ENCODE peak calls at places on chromosomes 7 and 10, in five cellular contexts. Z is suprapubic skin, S is esophagus squamous epithelium, H is stomach, R is A549. D is an unnamed sample.

GRCh38 chr7:56026538-56026937 is 24.7 kb downstream of the PSPH start:
- DNase-seq in R (no peak), Z (no peak), H (no peak), S (no peak), D (no peak)

GRCh38 chr7:73431041-73431835 is 2.3 kb upstream of the FZD9 start:
- DNase-seq in Z (no peak), H (no peak), S (no peak), R (no peak), D (no peak)

GRCh38 chr7:141877365-141877764 is 36.1 kb upstream of the PRSS37 start:
- DNase-seq in S (no peak), Z (no peak), R (no peak), H (no peak), D (no peak)

GRCh38 chr10:4470231-4470840 is 355.7 kb upstream of the AKR1E2 start:
- DNase-seq in R (no peak), S (no peak), H (no peak), Z (no peak), D (no peak)

GRCh38 chr10:7525314-7526016 is 114.6 kb upstream of the SFMBT2 start:
- DNase-seq in Z (peak; percentile 43), H (peak; percentile 50), S (no peak), R (peak; percentile 64), D (peak; percentile 63)

GRCh38 chr10:31390804-31391203 is 71.8 kb downstream of the ZEB1 start:
- DNase-seq in R (no peak), H (no peak), S (no peak), Z (no peak), D (no peak)

GRCh38 chr7:28410628-28411578 is 1.4 kb upstream of the CREB5 start:
- DNase-seq in H (no peak), Z (peak; percentile 83), S (no peak), R (no peak), D (peak; percentile 91)

GRCh38 chr7:36691983-36692382 is 32.3 kb downstream of the AOAH start:
- DNase-seq in Z (no peak), R (no peak), H (no peak), S (no peak), D (no peak)

GRCh38 chr7:127891144-127891543 is 140.1 kb downstream of the LRRC4 start:
- DNase-seq in R (no peak), H (no peak), Z (no peak), S (no peak), D (no peak)

GRCh38 chr7:106384373-106384772 is 99.6 kb upstream of the NAMPT start:
- DNase-seq in R (no peak), S (no peak), H (no peak), Z (no peak), D (no peak)

GRCh38 chr7:55649238-55649637 is 76.9 kb upstream of the VOPP1 start:
- DNase-seq in Z (no peak), S (no peak), R (no peak), H (no peak), D (no peak)

GRCh38 chr7:139523199-139523941 is at the start of gene CLEC2L:
- DNase-seq in S (no peak), H (no peak), Z (no peak), R (peak; percentile 25), D (no peak)

GRCh38 chr7:155338632-155339320 is 41.1 kb downstream of the INSIG1 start:
- DNase-seq in R (no peak), Z (no peak), S (no peak), H (no peak), D (peak; percentile 78)

GRCh38 chr7:111788426-111788825 is 226.1 kb upstream of the IMMP2L start:
- DNase-seq in Z (no peak), S (no peak), H (no peak), R (no peak), D (no peak)

GRCh38 chr7:13144622-13145021 is 457.2 kb downstream of the ARL4A start:
- DNase-seq in S (no peak), Z (no peak), H (no peak), R (no peak), D (no peak)

GRCh38 chr10:15141136-15142067 is 27.1 kb downstream of the NMT2 start:
- DNase-seq in S (no peak), H (no peak), R (no peak), Z (no peak), D (no peak)

GRCh38 chr10:117911684-117912083 is 135.1 kb downstream of the RAB11FIP2 start:
- DNase-seq in H (no peak), Z (no peak), R (no peak), S (no peak), D (no peak)

GRCh38 chr7:44977304-44977858 is 1.4 kb downstream of the MYO1G start:
- DNase-seq in R (no peak), Z (no peak), H (no peak), S (no peak), D (no peak)

GRCh38 chr10:69866688-69867461 is 65.2 kb downstream of the COL13A1 start:
- DNase-seq in H (peak; percentile 36), S (no peak), Z (no peak), R (no peak), D (no peak)

GRCh38 chr7:99363286-99363685 is 11.2 kb upstream of the ARPC1B start:
- DNase-seq in R (no peak), H (no peak), Z (no peak), S (no peak), D (no peak)

GRCh38 chr7:70066844-70067243 is 468.6 kb downstream of the AUTS2 start:
- DNase-seq in H (no peak), S (no peak), R (no peak), Z (no peak), D (no peak)

GRCh38 chr7:151539055-151539714 is 19.5 kb upstream of the RHEB start:
- DNase-seq in S (no peak), R (no peak), H (no peak), Z (no peak), D (no peak)

GRCh38 chr10:130430291-130430690 is 294.1 kb downstream of the GLRX3 start:
- DNase-seq in R (no peak), S (no peak), H (no peak), Z (no peak), D (peak; percentile 39)

GRCh38 chr7:151302531-151302930 is 39.1 kb upstream of the NUB1 start:
- DNase-seq in Z (no peak), S (no peak), H (no peak), R (no peak), D (peak; percentile 70)

GRCh38 chr7:94580601-94581000 is 71.0 kb downstream of the CASD1 start:
- DNase-seq in Z (no peak), R (peak; percentile 41), H (no peak), S (no peak), D (no peak)

GRCh38 chr7:134781171-134781570 is 1.7 kb downstream of the CALD1 start:
- DNase-seq in Z (no peak), S (no peak), R (no peak), H (no peak), D (no peak)

GRCh38 chr7:100372256-100372655 is 1.0 kb upstream of the PILRA start:
- DNase-seq in S (no peak), Z (no peak), R (no peak), H (no peak), D (no peak)

GRCh38 chr10:78972160-78972946 is 96.4 kb upstream of the ZMIZ1 start:
- DNase-seq in H (peak; percentile 48), R (peak; percentile 48), S (no peak), Z (peak; percentile 88), D (peak; percentile 68)

GRCh38 chr10:71437537-71438058 is 40.9 kb downstream of the CDH23 start:
- DNase-seq in Z (no peak), R (no peak), S (no peak), H (no peak), D (no peak)

GRCh38 chr7:35718047-35718446 is 23.1 kb upstream of the HERPUD2 start:
- DNase-seq in Z (no peak), H (no peak), R (no peak), S (no peak), D (no peak)

GRCh38 chr7:136071106-136071505 is 93.9 kb upstream of the MTPN start:
- DNase-seq in S (no peak), H (no peak), Z (no peak), R (no peak), D (no peak)

GRCh38 chr10:132973903-132974241 is 31.5 kb upstream of the CFAP46 start:
- DNase-seq in S (no peak), R (no peak), Z (no peak), H (no peak), D (no peak)

GRCh38 chr10:31836569-31837406 is 91.8 kb downstream of the ARHGAP12 start:
- DNase-seq in S (no peak), Z (no peak), H (no peak), R (peak; percentile 36), D (no peak)

GRCh38 chr7:50662996-50663395 is 97.8 kb upstream of the DDC start:
- DNase-seq in H (no peak), R (no peak), S (no peak), Z (no peak), D (no peak)
- H3K4me3 ChIP-seq in H (no peak overlapping the region), R (no peak overlapping the region), S (no peak overlapping the region), Z (no peak overlapping the region), D (no peak overlapping the region)

DNA sequence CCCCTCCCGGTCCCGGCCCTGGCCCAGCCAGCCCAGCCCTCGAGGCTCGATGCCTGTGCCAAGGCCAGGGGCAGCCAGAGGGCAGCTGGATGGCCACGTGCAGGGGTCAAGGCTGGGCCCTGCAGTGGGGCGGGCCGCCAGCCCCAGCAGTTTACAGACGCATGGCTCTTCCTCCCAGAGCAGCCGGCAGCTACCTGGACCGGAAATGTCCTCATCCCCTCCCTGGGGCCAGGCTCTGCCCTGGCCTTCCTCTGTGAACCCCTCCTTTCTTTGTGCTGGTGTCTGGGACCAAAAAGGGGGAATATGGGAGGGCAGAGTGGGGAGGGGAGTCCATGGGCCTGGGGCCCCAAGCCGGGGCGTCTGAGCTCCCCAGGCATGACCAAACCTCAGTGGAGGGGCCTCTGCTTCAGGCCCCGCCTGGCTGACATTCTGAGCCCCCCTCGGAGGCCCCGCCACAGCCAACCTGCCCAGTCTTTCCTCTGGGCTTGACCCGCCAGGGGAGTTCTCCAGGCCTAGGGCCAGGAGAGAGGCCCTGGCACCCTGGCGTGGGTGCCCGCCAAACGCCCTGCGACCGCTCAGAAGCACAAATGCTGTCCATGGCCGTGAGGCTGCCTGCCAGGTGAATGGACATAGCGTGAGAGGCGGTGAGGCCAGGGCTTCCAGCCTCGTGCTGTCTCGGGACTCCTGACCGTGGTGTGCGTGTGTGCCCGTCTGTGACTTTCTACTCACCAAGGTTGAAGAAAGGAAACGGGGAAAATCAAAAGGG is 24.7 kb upstream of the AMZ1 start:
- DNase-seq in S (no peak), H (peak; percentile 50), Z (no peak), R (no peak), D (no peak)
- TF ChIP-seq POLR2A in S (no peak), H (no peak), Z (no peak), R (no peak), D (no peak)

GRCh38 chr10:125189162-125189561 is 28.8 kb upstream of the CTBP2 start:
- DNase-seq in Z (no peak), R (no peak), H (no peak), S (no peak), D (no peak)

GRCh38 chr10:125190961-125191360 is 30.6 kb upstream of the CTBP2 start:
- DNase-seq in Z (no peak), H (no peak), R (no peak), S (no peak), D (peak; percentile 60)

GRCh38 chr10:125190414-125190813 is 30.1 kb upstream of the CTBP2 start:
- DNase-seq in Z (no peak), S (no peak), R (no peak), H (no peak), D (no peak)

GRCh38 chr10:125186431-125187170 is 26.2 kb upstream of the CTBP2 start:
- DNase-seq in S (no peak), H (no peak), R (no peak), Z (no peak), D (no peak)

GRCh38 chr10:125187238-125188194 is 27.2 kb upstream of the CTBP2 start:
- DNase-seq in S (no peak), H (no peak), Z (no peak), R (no peak), D (no peak)
- TF ChIP-seq CTCF in S (no peak), H (no peak), Z (no peak), R (no peak), D (no peak)

GRCh38 chr10:103622935-103623574 is 129.6 kb downstream of the NEURL1 start:
- DNase-seq in H (no peak), Z (no peak), R (no peak), S (no peak), D (no peak)
- H3K4me3 ChIP-seq in H (no peak overlapping the region), Z (no peak overlapping the region), R (no peak overlapping the region), S (no peak overlapping the region), D (no peak overlapping the region)